ENCODE peak calls at places on chromosome X, in four cellular contexts. K is iPS-NIHi11, S is lower leg skin, H is substantia nigra. F is an unnamed sample.

GRCh38 chrX:20361081-20361889 is 94.6 kb upstream of the RPS6KA3 start:
- DNase-seq in S (peak; percentile 33), K (no peak), H (no peak), F (peak; percentile 17)

GRCh38 chrX:40012800-40013682 is 84.7 kb downstream of the BCOR start:
- DNase-seq in S (peak; percentile 40), K (peak; percentile 7), H (peak; percentile 7), F (peak; percentile 90)

GRCh38 chrX:3549442-3549875 is 164.0 kb downstream of the PRKX start:
- DNase-seq in H (no peak), K (no peak), S (no peak), F (peak; percentile 5)

GRCh38 chrX:116862340-116862739 is 399.6 kb upstream of the CT83 start:
- DNase-seq in S (no peak), K (no peak), H (no peak), F (no peak)

GRCh38 chrX:30317308-30317707 is 8.1 kb upstream of the NR0B1 start:
- DNase-seq in K (no peak), H (no peak), S (no peak), F (no peak)

GRCh38 chrX:104324871-104325585 is 70.3 kb upstream of the ESX1 start:
- DNase-seq in K (no peak), S (no peak), H (no peak), F (no peak)

GRCh38 chrX:143429831-143430230 is 87.4 kb downstream of the SPANXN3 start:
- DNase-seq in K (no peak), S (no peak), H (no peak), F (no peak)

GRCh38 chrX:9443327-9443726 is 21.5 kb upstream of the TBL1X start:
- DNase-seq in S (no peak), K (no peak), H (no peak), F (no peak)

GRCh38 chrX:72306085-72306801 is 529 bp upstream of the CITED1 start:
- DNase-seq in H (no peak), K (no peak), S (no peak), F (no peak)

GRCh38 chrX:46044486-46044885 is 500.7 kb downstream of the ZNF674 start:
- DNase-seq in H (no peak), S (no peak), K (no peak), F (no peak)

GRCh38 chrX:69312141-69312670 is 147.0 kb upstream of the PJA1 start:
- DNase-seq in H (no peak), S (no peak), K (no peak), F (no peak)

GRCh38 chrX:12984629-12985303 is 9.9 kb downstream of the TMSB4X start:
- DNase-seq in H (no peak), K (no peak), S (no peak), F (no peak)

GRCh38 chrX:130974323-130974722 is 71.3 kb upstream of the ENOX2 start:
- DNase-seq in K (no peak), H (no peak), S (no peak), F (no peak)

GRCh38 chrX:368811-369562 is 17.7 kb downstream of the PPP2R3B start:
- DNase-seq in K (no peak), S (no peak), H (no peak), F (no peak)

GRCh38 chrX:14916017-14916674 is 42.9 kb downstream of the MOSPD2 start:
- DNase-seq in H (no peak), K (no peak), S (no peak), F (no peak)

GRCh38 chrX:103343105-103343504 is 13.1 kb downstream of the TCEAL7 start:
- DNase-seq in H (no peak), S (peak; percentile 21), K (no peak), F (peak; percentile 25)

GRCh38 chrX:151225843-151226242 is 49.5 kb downstream of the GPR50 start:
- DNase-seq in K (no peak), H (no peak), S (no peak), F (no peak)

GRCh38 chrX:11423362-11423818 is 130.2 kb downstream of the AMELX start:
- DNase-seq in H (no peak), S (no peak), K (no peak), F (no peak)

GRCh38 chrX:120310861-120311631 is at the start of gene TMEM255A:
- DNase-seq in H (peak; percentile 55), K (peak; percentile 38), S (no peak), F (no peak)

GRCh38 chrX:108537005-108537404 is 97.4 kb downstream of the COL4A5 start:
- DNase-seq in S (peak; percentile 12), H (no peak), K (peak; percentile 21), F (peak; percentile 19)

GRCh38 chrX:13360146-13360545 is 40.3 kb upstream of the ATXN3L start:
- DNase-seq in H (no peak), S (no peak), K (no peak), F (no peak)

GRCh38 chrX:131703646-131704045 is 159.8 kb downstream of the OR13H1 start:
- DNase-seq in H (no peak), S (no peak), K (no peak), F (no peak)

GRCh38 chrX:73839152-73839551 is 276.2 kb downstream of the CHIC1 start:
- DNase-seq in K (no peak), H (no peak), S (no peak), F (no peak)

GRCh38 chrX:13952581-13952980 is 77.1 kb downstream of the GEMIN8 start:
- DNase-seq in S (no peak), K (no peak), H (no peak), F (no peak)

GRCh38 chrX:9897761-9898161 is 69.4 kb upstream of the CLDN34 start:
- DNase-seq in H (no peak), K (no peak), S (no peak), F (no peak)

GRCh38 chrX:103831342-103831802 is 685 bp downstream of the RAB9B start:
- DNase-seq in H (no peak), S (no peak), K (no peak), F (peak; percentile 39)

GRCh38 chrX:134460005-134460860 is at the start of gene HPRT1:
- DNase-seq in H (peak; percentile 59), S (peak; percentile 57), K (peak; percentile 75), F (peak; percentile 79)

GRCh38 chrX:63967541-63967940 is 182.5 kb upstream of the ARHGEF9 start:
- DNase-seq in K (no peak), S (no peak), H (no peak), F (no peak)

GRCh38 chrX:69262036-69262905 is 97.0 kb upstream of the PJA1 start:
- DNase-seq in H (no peak), S (no peak), K (no peak), F (no peak)

GRCh38 chrX:115233497-115234219 is at the start of gene LRCH2:
- DNase-seq in K (peak; percentile 79), H (peak; percentile 13), S (no peak), F (no peak)

GRCh38 chrX:38798956-38799355 is 2.3 kb upstream of the MID1IP1 start:
- DNase-seq in S (no peak), K (no peak), H (no peak), F (no peak)